ENCODE peak calls at places on chromosomes 7 and 10, in five cellular contexts. Z is pancreas, V is A549, J is Panc1, R is fibroblast of lung. M is an unnamed sample. For H3K4me1 and H3K9me3, the result is how much of the 10 kb centered on the place peaks cover.

GRCh38 chr10:7950981-7951847 is 103.3 kb upstream of the GATA3 start:
- DNase-seq in Z (no peak), V (no peak), J (no peak), R (peak), M (no peak)

GRCh38 chr10:79004311-79004710 is 64.5 kb upstream of the ZMIZ1 start:
- DNase-seq in R (no peak), Z (no peak), J (no peak), V (no peak), M (no peak)

GRCh38 chr10:126867567-126868365 is 37.5 kb upstream of the DOCK1 start:
- DNase-seq in J (no peak), V (no peak), R (peak), Z (no peak), M (no peak)

GRCh38 chr10:61900829-61901783 is at the start of gene ARID5B:
- DNase-seq in V (peak), R (peak), J (no peak), Z (peak), M (peak)

GRCh38 chr7:123916240-123916724 is 8.8 kb upstream of the SPAM1 start:
- DNase-seq in J (no peak), R (peak), Z (no peak), V (peak), M (peak)

GRCh38 chr7:340200-340937 is 50.4 kb downstream of the FOXL3 start:
- DNase-seq in R (no peak), J (no peak), Z (peak), V (no peak), M (peak)

GRCh38 chr7:107007892-107008287 is 36.6 kb upstream of the PRKAR2B start:
- DNase-seq in Z (no peak), R (no peak), V (no peak), J (no peak), M (no peak)

GRCh38 chr7:134645935-134646334 is 718 bp upstream of the BPGM start:
- DNase-seq in R (peak), J (no peak), V (no peak), Z (no peak), M (peak)

GRCh38 chr10:104331208-104331838 is 6.9 kb downstream of the ITPRIP start:
- DNase-seq in V (no peak), R (peak), Z (no peak), J (no peak), M (no peak)

GRCh38 chr7:94511763-94512162 is 2.2 kb downstream of the CASD1 start:
- DNase-seq in V (no peak), R (peak), J (no peak), Z (no peak), M (no peak)
- H3K4me1 ChIP-seq in V (half or more), R (under half), J (under half), Z (under half), M (under half)

GRCh38 chr10:42513921-42514320 is 124.4 kb downstream of the ZNF33B start:
- DNase-seq in V (no peak), Z (no peak), J (no peak), R (no peak), M (no peak)
- H3K9me3 ChIP-seq in V (half or more), Z (under half), J (under half), R (under half), M (half or more)

GRCh38 chr7:5691536-5692090 is 89.8 kb downstream of the RNF216 start:
- DNase-seq in J (no peak), Z (no peak), R (peak), V (no peak), M (no peak)
- H3K4me1 ChIP-seq in J (under half), Z (half or more), R (half or more), V (half or more), M (under half)

GRCh38 chr10:1552881-1553595 is 184.3 kb downstream of the ADARB2 start:
- DNase-seq in V (no peak), Z (no peak), J (no peak), R (no peak), M (no peak)
- H3K9me3 ChIP-seq in V (under half), Z (under half), J (under half), R (under half), M (under half)

DNA sequence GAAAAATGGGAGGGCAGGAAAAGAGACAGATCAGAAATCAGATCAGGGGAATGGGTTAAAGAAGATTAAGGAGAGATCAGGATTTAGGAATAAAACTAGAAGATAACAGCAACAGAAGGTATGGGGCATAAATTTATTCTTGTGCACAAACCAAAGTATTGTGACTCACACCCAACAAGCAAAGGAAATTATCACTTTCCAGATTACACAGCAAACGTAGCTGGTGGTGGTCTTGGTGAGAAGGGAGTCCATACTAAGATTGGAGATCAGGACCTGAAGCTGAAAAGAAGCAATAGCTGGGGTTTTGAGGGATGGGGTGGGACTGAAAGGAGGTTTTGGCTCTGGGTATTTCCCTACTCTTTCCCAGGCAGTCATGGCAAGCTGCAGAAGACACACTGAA is 3.5 kb upstream of the MYOZ1 start:
- DNase-seq in R (no peak), Z (no peak), J (no peak), V (no peak), M (no peak)
- H3K4me1 ChIP-seq in R (under half), Z (under half), J (under half), V (under half), M (under half)

GRCh38 chr7:153590571-153590970 is 461.6 kb upstream of the DPP6 start:
- DNase-seq in Z (no peak), V (no peak), J (no peak), R (no peak), M (no peak)

GRCh38 chr7:153590136-153590535 is 462.1 kb upstream of the DPP6 start:
- DNase-seq in Z (no peak), J (no peak), R (no peak), V (no peak), M (no peak)

GRCh38 chr7:153584132-153584531 is 468.1 kb upstream of the DPP6 start:
- DNase-seq in J (no peak), V (no peak), Z (no peak), R (no peak), M (no peak)

DNA sequence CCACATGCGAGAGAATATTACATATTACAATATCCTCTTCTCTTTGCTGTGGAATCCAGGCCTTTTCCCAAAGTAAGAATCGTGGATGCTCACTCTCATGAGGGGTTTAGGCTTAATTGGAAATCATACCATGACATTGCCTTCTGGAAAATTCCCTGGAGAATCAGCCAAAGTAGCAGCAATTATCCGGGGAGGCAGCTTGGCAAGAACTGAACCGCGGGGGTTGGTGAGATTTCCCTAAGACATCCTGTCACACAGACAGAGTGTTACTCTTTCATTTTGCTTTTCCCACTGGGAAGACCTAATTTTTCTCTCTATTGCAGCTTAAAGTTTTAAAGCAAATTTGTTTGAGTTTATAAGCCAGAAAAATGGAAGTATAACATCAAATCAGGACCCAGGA is 463.6 kb upstream of the DPP6 start:
- DNase-seq in V (no peak), J (no peak), Z (no peak), R (no peak), M (no peak)
- H3K9me3 ChIP-seq in V (under half), J (under half), Z (under half), R (under half), M (under half)

M was measured in mucosa of descending colon.